ENCODE peak calls at places on chromosome 3, in seven cellular contexts. L is left ventricle myocardium superior; E is NCI-H2029; Y is GM12865; W is head of caudate nucleus; G is stimulated activated CD4-positive, alpha-beta T cell treated with anti-CD3 and anti-CD28 coated beads, TNF-alpha, amount 100 ng/mL, for 24 hours; H is HEK293T. T is an unnamed sample.

GRCh38 chr3:53078656-53079055 is 32.8 kb upstream of the SFMBT1 start:
- DNase-seq in W (no peak), Y (no peak), L (no peak), H (no peak), E (no peak), G (no peak), T (no peak)

GRCh38 chr3:55543228-55543627 is 56.1 kb upstream of the WNT5A start:
- DNase-seq in Y (no peak), G (no peak), E (no peak), H (no peak), W (no peak), L (no peak), T (no peak)

GRCh38 chr3:15315003-15315402 is 17.4 kb downstream of the SH3BP5 start:
- DNase-seq in W (no peak), L (no peak), Y (no peak), E (no peak), G (no peak), H (no peak), T (no peak)

GRCh38 chr3:139564290-139564861 is 24.8 kb upstream of the RBP1 start:
- DNase-seq in Y (no peak), L (no peak), G (no peak), H (peak), E (no peak), W (no peak), T (peak)

GRCh38 chr3:95926904-95927501 is 887.4 kb upstream of the EPHA6 start:
- DNase-seq in H (no peak), G (no peak), L (no peak), Y (no peak), W (no peak), E (no peak), T (peak)

GRCh38 chr3:38165722-38166387 is 518 bp downstream of the OXSR1 start:
- DNase-seq in L (no peak), Y (no peak), W (no peak), E (peak), G (no peak), H (no peak), T (peak)

GRCh38 chr3:128487813-128488635 is 5.0 kb downstream of the GATA2 start:
- DNase-seq in E (peak), L (peak), W (peak), H (peak), G (no peak), Y (peak), T (peak)

GRCh38 chr3:176872771-176873209 is 324.5 kb downstream of the TBL1XR1 start:
- DNase-seq in Y (peak), E (peak), G (peak), H (peak), W (peak), L (peak), T (peak)

T was measured in NCI-H526 treated with DMSO at 0.1 percent for 48 hours.